ENCODE peak calls at places on chromosomes 7 and 10, in six cellular contexts. U is GM12878, C is HCT116, S is stomach, T is HepG2, O is spleen. E is an unnamed sample.

GRCh38 chr10:97534746-97535367 is 36.1 kb downstream of the UBTD1 start:
- DNase-seq in U (no peak), C (no peak), S (no peak), T (peak; percentile 44), O (peak; percentile 66), E (no peak)

GRCh38 chr7:75738975-75739795 is 444 bp upstream of the HIP1 start:
- DNase-seq in U (peak; percentile 79), C (peak; percentile 95), S (peak; percentile 100), T (peak; percentile 92), O (peak; percentile 100), E (no peak)

GRCh38 chr10:48725708-48726107 is 41.0 kb downstream of the WDFY4 start:
- DNase-seq in U (no peak), C (no peak), S (no peak), T (no peak), O (no peak), E (no peak)

GRCh38 chr10:120208488-120208887 is 248.5 kb upstream of the PLPP4 start:
- DNase-seq in U (no peak), C (no peak), S (no peak), T (no peak), O (no peak), E (no peak)

GRCh38 chr7:55569269-55569663 is 3.0 kb downstream of the VOPP1 start:
- DNase-seq in U (no peak), C (no peak), S (no peak), T (no peak), O (peak; percentile 75), E (no peak)

GRCh38 chr7:142313528-142313927 is 55.7 kb upstream of the PRSS58 start:
- DNase-seq in U (no peak), C (no peak), S (no peak), T (no peak), O (no peak), E (no peak)

GRCh38 chr10:43089519-43089918 is 12.7 kb downstream of the RET start:
- DNase-seq in U (no peak), C (no peak), S (no peak), T (no peak), O (no peak), E (no peak)

GRCh38 chr7:28017372-28017771 is 163.2 kb downstream of the JAZF1 start:
- DNase-seq in U (no peak), C (no peak), S (no peak), T (no peak), O (no peak), E (no peak)

GRCh38 chr10:30345611-30346010 is 3.5 kb downstream of the MTPAP start:
- DNase-seq in U (no peak), C (no peak), S (no peak), T (no peak), O (no peak), E (no peak)

GRCh38 chr10:1287493-1288480 is 231.6 kb downstream of the WDR37 start:
- DNase-seq in U (no peak), C (no peak), S (no peak), T (no peak), O (no peak), E (no peak)

GRCh38 chr10:100518761-100519241 is 860 bp downstream of the SEC31B start:
- DNase-seq in U (no peak), C (peak; percentile 41), S (peak; percentile 79), T (peak; percentile 65), O (no peak), E (no peak)

GRCh38 chr10:96023168-96023567 is 20.2 kb upstream of the CCNJ start:
- DNase-seq in U (no peak), C (no peak), S (no peak), T (no peak), O (no peak), E (no peak)

GRCh38 chr10:85826377-85826776 is 540.2 kb downstream of the GRID1 start:
- DNase-seq in U (no peak), C (no peak), S (no peak), T (no peak), O (peak; percentile 41), E (no peak)

GRCh38 chr7:79241288-79242055 is 212.0 kb downstream of the MAGI2 start:
- DNase-seq in U (no peak), C (no peak), S (no peak), T (no peak), O (no peak), E (no peak)

GRCh38 chr7:91249506-91250233 is 14.6 kb upstream of the FZD1 start:
- DNase-seq in U (no peak), C (no peak), S (no peak), T (no peak), O (no peak), E (no peak)

GRCh38 chr7:74343281-74344127 is 54.3 kb downstream of the CLIP2 start:
- DNase-seq in U (no peak), C (peak; percentile 38), S (no peak), T (no peak), O (no peak), E (no peak)

GRCh38 chr7:76149847-76150691 is 51.6 kb upstream of the SRRM3 start:
- DNase-seq in U (no peak), C (no peak), S (no peak), T (no peak), O (no peak), E (no peak)

GRCh38 chr10:103679096-103679790 is 176.1 kb downstream of the SH3PXD2A start:
- DNase-seq in U (no peak), C (no peak), S (no peak), T (no peak), O (no peak), E (no peak)

GRCh38 chr10:34861293-34862004 is 46.4 kb upstream of the PARD3 start:
- DNase-seq in U (no peak), C (no peak), S (peak; percentile 56), T (peak; percentile 27), O (no peak), E (no peak)

GRCh38 chr10:79381804-79382221 is 34.5 kb downstream of the PPIF start:
- DNase-seq in U (no peak), C (no peak), S (peak; percentile 40), T (peak; percentile 76), O (peak; percentile 67), E (no peak)

GRCh38 chr10:75115137-75115536 is 3.7 kb downstream of the SAMD8 start:
- DNase-seq in U (no peak), C (no peak), S (no peak), T (no peak), O (no peak), E (no peak)

GRCh38 chr10:22503315-22504090 is 158.2 kb downstream of the SPAG6 start:
- DNase-seq in U (no peak), C (no peak), S (no peak), T (no peak), O (no peak), E (no peak)

GRCh38 chr7:132065973-132066611 is 509.7 kb upstream of the PODXL start:
- DNase-seq in U (no peak), C (no peak), S (no peak), T (no peak), O (no peak), E (no peak)

GRCh38 chr10:64859911-64860310 is 1338.7 kb downstream of the REEP3 start:
- DNase-seq in U (no peak), C (no peak), S (no peak), T (no peak), O (no peak), E (no peak)

GRCh38 chr10:101014966-101015581 is 15.5 kb downstream of the LZTS2 start:
- DNase-seq in U (no peak), C (no peak), S (no peak), T (no peak), O (no peak), E (no peak)

GRCh38 chr7:72925546-72926120 is 738 bp downstream of the POM121 start:
- DNase-seq in U (no peak), C (no peak), S (no peak), T (no peak), O (no peak), E (no peak)

GRCh38 chr7:3559178-3559765 is 258.2 kb downstream of the SDK1 start:
- DNase-seq in U (no peak), C (no peak), S (no peak), T (no peak), O (no peak), E (peak; percentile 76)

GRCh38 chr10:43315096-43315495 is 48.2 kb upstream of the RASGEF1A start:
- DNase-seq in U (no peak), C (no peak), S (no peak), T (no peak), O (no peak), E (no peak)

GRCh38 chr7:46859963-46860475 is 721.9 kb downstream of the TNS3 start:
- DNase-seq in U (no peak), C (no peak), S (no peak), T (no peak), O (no peak), E (no peak)

GRCh38 chr7:110448918-110449317 is 642.0 kb upstream of the LRRN3 start:
- DNase-seq in U (no peak), C (no peak), S (no peak), T (no peak), O (no peak), E (no peak)

GRCh38 chr10:90227786-90228185 is 526.4 kb downstream of the KIF20B start:
- DNase-seq in U (no peak), C (no peak), S (no peak), T (no peak), O (no peak), E (no peak)

GRCh38 chr10:129883637-129884389 is 80.3 kb downstream of the EBF3 start:
- DNase-seq in U (no peak), C (no peak), S (no peak), T (no peak), O (no peak), E (no peak)

GRCh38 chr10:133185421-133185820 is 25.4 kb downstream of the KNDC1 start:
- DNase-seq in U (no peak), C (no peak), S (no peak), T (no peak), O (no peak), E (no peak)

DNA sequence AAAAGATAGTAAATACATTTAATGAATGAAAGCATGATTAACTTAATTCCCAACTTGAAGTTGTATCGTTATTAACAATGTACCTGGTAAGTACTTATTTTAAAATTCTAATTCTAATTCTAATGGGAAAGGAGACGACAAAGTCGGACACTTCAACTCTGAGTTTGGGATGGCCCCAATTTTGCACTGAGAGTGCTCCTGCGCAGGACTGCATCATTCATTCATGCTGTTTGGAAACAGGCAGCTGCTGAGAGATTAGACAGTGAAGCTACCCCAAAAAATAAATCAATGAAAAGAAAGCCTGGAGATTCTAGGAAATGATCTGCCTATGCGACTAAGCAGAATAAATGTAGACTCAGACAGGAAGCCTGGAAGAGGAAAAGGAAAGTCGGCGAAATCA is 141.7 kb upstream of the VKORC1L1 start:
- DNase-seq in U (no peak), C (no peak), S (no peak), T (no peak), O (no peak), E (no peak)
- H3K27ac ChIP-seq in U (no peak overlapping the region), C (no peak overlapping the region), S (peak overlapping the region; percentile 30), T (no peak overlapping the region), O (no peak overlapping the region), E (no peak overlapping the region)

GRCh38 chr7:157841757-157842390 is 505.1 kb downstream of the DNAJB6 start:
- DNase-seq in U (no peak), C (no peak), S (no peak), T (no peak), O (peak; percentile 16), E (no peak)
- H3K9me3 ChIP-seq in U (no peaks in the 10 kb centered on the region), C (no peaks in the 10 kb centered on the region), S (no peaks in the 10 kb centered on the region), T (no peaks in the 10 kb centered on the region), O (no peaks in the 10 kb centered on the region), E (no peaks in the 10 kb centered on the region)

GRCh38 chr7:37421820-37422219 is 26.8 kb downstream of the ELMO1 start:
- DNase-seq in U (no peak), C (no peak), S (no peak), T (no peak), O (no peak), E (no peak)
- TF ChIP-seq POLR2AphosphoS5 in U (no peak), C (no peak), S (no peak), T (no peak), O (no peak), E (no peak)

GRCh38 chr10:70723771-70724170 is 51.5 kb downstream of the ADAMTS14 start:
- DNase-seq in U (no peak), C (no peak), S (no peak), T (no peak), O (no peak), E (no peak)
- H3K27ac ChIP-seq in U (no peak overlapping the region), C (no peak overlapping the region), S (no peak overlapping the region), T (no peak overlapping the region), O (no peak overlapping the region), E (no peak overlapping the region)